ENCODE peak calls at places on chromosomes 4 and X, in nine cellular contexts. One of them, this sample, is unnamed.

GRCh38 chr4:108113229-108113628 is 55.5 kb downstream of the LEF1 start:
- DNase-seq in lower lobe of right lung: no peak
- DNase-seq in IMR-90: no peak
- DNase-seq in heart left ventricle: no peak
- DNase-seq in adrenal gland: peak; percentile 52
- DNase-seq in neural progenitor cell: no peak
- DNase-seq in psoas muscle: no peak
- DNase-seq in NT2/D1: no peak
- DNase-seq in brain microvascular endothelial cell: no peak
- DNase-seq in this sample: no peak

GRCh38 chr4:182736207-182736606 is 181.0 kb downstream of the DCTD start:
- DNase-seq in adrenal gland: no peak
- DNase-seq in heart left ventricle: no peak
- DNase-seq in neural progenitor cell: no peak
- DNase-seq in IMR-90: no peak
- DNase-seq in psoas muscle: no peak
- DNase-seq in NT2/D1: no peak
- DNase-seq in brain microvascular endothelial cell: no peak
- DNase-seq in lower lobe of right lung: no peak
- DNase-seq in this sample: no peak

GRCh38 chr4:81426770-81427604 is 44.7 kb downstream of the RASGEF1B start:
- DNase-seq in brain microvascular endothelial cell: no peak
- DNase-seq in psoas muscle: no peak
- DNase-seq in NT2/D1: no peak
- DNase-seq in lower lobe of right lung: no peak
- DNase-seq in neural progenitor cell: peak; percentile 52
- DNase-seq in IMR-90: peak; percentile 34
- DNase-seq in heart left ventricle: no peak
- DNase-seq in adrenal gland: no peak
- DNase-seq in this sample: no peak

GRCh38 chrX:47776301-47776700 is 60.4 kb upstream of the ZNF81 start:
- DNase-seq in IMR-90: no peak
- DNase-seq in psoas muscle: no peak
- DNase-seq in NT2/D1: no peak
- DNase-seq in brain microvascular endothelial cell: no peak
- DNase-seq in heart left ventricle: no peak
- DNase-seq in adrenal gland: no peak
- DNase-seq in lower lobe of right lung: no peak
- DNase-seq in neural progenitor cell: no peak
- DNase-seq in this sample: no peak

GRCh38 chr4:172202480-172203076 is 389.4 kb downstream of the GALNTL6 start:
- DNase-seq in lower lobe of right lung: no peak
- DNase-seq in heart left ventricle: no peak
- DNase-seq in IMR-90: peak; percentile 18
- DNase-seq in neural progenitor cell: peak; percentile 58
- DNase-seq in NT2/D1: peak; percentile 30
- DNase-seq in brain microvascular endothelial cell: peak; percentile 25
- DNase-seq in adrenal gland: no peak
- DNase-seq in psoas muscle: no peak
- DNase-seq in this sample: peak; percentile 2

GRCh38 chrX:47587091-47587891 is 5.1 kb downstream of the TIMP1 start:
- DNase-seq in adrenal gland: no peak
- DNase-seq in lower lobe of right lung: no peak
- DNase-seq in neural progenitor cell: no peak
- DNase-seq in NT2/D1: no peak
- DNase-seq in brain microvascular endothelial cell: no peak
- DNase-seq in psoas muscle: no peak
- DNase-seq in IMR-90: peak; percentile 27
- DNase-seq in heart left ventricle: no peak
- DNase-seq in this sample: no peak

GRCh38 chr4:48688953-48689352 is 91.1 kb downstream of the FRYL start:
- DNase-seq in brain microvascular endothelial cell: no peak
- DNase-seq in neural progenitor cell: no peak
- DNase-seq in NT2/D1: no peak
- DNase-seq in lower lobe of right lung: no peak
- DNase-seq in adrenal gland: no peak
- DNase-seq in IMR-90: no peak
- DNase-seq in psoas muscle: no peak
- DNase-seq in heart left ventricle: no peak
- DNase-seq in this sample: no peak

GRCh38 chr4:98996056-98996941 is 778 bp downstream of the METAP1 start:
- DNase-seq in NT2/D1: no peak
- DNase-seq in neural progenitor cell: peak; percentile 56
- DNase-seq in IMR-90: peak; percentile 55
- DNase-seq in adrenal gland: peak; percentile 20
- DNase-seq in psoas muscle: no peak
- DNase-seq in lower lobe of right lung: no peak
- DNase-seq in heart left ventricle: no peak
- DNase-seq in brain microvascular endothelial cell: peak; percentile 23
- DNase-seq in this sample: no peak

GRCh38 chr4:168868044-168868855 is 141.8 kb downstream of the CBR4 start:
- DNase-seq in brain microvascular endothelial cell: peak; percentile 73
- DNase-seq in adrenal gland: no peak
- DNase-seq in neural progenitor cell: no peak
- DNase-seq in IMR-90: peak; percentile 95
- DNase-seq in heart left ventricle: no peak
- DNase-seq in psoas muscle: no peak
- DNase-seq in lower lobe of right lung: no peak
- DNase-seq in NT2/D1: no peak
- DNase-seq in this sample: no peak

GRCh38 chr4:6195602-6196319 is 4.6 kb downstream of the JAKMIP1 start:
- DNase-seq in IMR-90: no peak
- DNase-seq in brain microvascular endothelial cell: no peak
- DNase-seq in neural progenitor cell: no peak
- DNase-seq in NT2/D1: no peak
- DNase-seq in lower lobe of right lung: no peak
- DNase-seq in adrenal gland: no peak
- DNase-seq in psoas muscle: no peak
- DNase-seq in heart left ventricle: no peak
- DNase-seq in this sample: no peak

GRCh38 chr4:6196871-6197270 is 3.5 kb downstream of the JAKMIP1 start:
- DNase-seq in IMR-90: no peak
- DNase-seq in brain microvascular endothelial cell: no peak
- DNase-seq in NT2/D1: no peak
- DNase-seq in neural progenitor cell: no peak
- DNase-seq in adrenal gland: no peak
- DNase-seq in lower lobe of right lung: no peak
- DNase-seq in heart left ventricle: no peak
- DNase-seq in psoas muscle: no peak
- DNase-seq in this sample: no peak

GRCh38 chr4:6194458-6195195 is 5.7 kb downstream of the JAKMIP1 start:
- DNase-seq in neural progenitor cell: no peak
- DNase-seq in heart left ventricle: no peak
- DNase-seq in lower lobe of right lung: no peak
- DNase-seq in NT2/D1: no peak
- DNase-seq in psoas muscle: no peak
- DNase-seq in adrenal gland: no peak
- DNase-seq in brain microvascular endothelial cell: no peak
- DNase-seq in IMR-90: no peak
- DNase-seq in this sample: no peak

GRCh38 chr4:6197433-6198174 is 2.7 kb downstream of the JAKMIP1 start:
- DNase-seq in adrenal gland: no peak
- DNase-seq in heart left ventricle: no peak
- DNase-seq in NT2/D1: no peak
- DNase-seq in psoas muscle: no peak
- DNase-seq in brain microvascular endothelial cell: no peak
- DNase-seq in neural progenitor cell: no peak
- DNase-seq in lower lobe of right lung: no peak
- DNase-seq in IMR-90: no peak
- DNase-seq in this sample: no peak

DNA sequence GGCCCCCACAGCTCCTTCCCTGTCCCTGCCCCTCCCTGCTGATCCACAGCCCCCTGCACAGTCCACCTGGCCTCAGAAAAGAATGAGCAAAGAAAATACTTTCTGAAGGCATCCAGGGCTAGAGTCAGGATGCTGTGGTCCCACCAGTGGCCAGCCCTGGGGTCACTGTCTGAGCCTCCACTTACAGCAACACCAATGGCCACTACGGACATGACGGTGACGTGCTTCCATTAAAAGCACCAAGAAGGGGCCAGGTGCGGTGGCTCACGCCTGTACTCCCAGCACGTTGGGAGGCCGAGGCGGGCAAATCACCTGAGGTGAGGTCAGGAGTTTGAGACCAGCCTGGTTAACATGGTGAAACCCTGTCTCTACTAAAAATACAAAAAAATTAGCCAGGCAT is 4.0 kb downstream of the JAKMIP1 start:
- DNase-seq in IMR-90: no peak
- DNase-seq in NT2/D1: no peak
- DNase-seq in adrenal gland: no peak
- DNase-seq in neural progenitor cell: no peak
- DNase-seq in brain microvascular endothelial cell: no peak
- DNase-seq in lower lobe of right lung: no peak
- DNase-seq in heart left ventricle: no peak
- DNase-seq in psoas muscle: no peak
- DNase-seq in this sample: no peak
- H3K27me3 ChIP-seq in IMR-90: peaks cover 38% of the 10 kb centered on the region
- H3K27me3 ChIP-seq in NT2/D1: peaks cover 7% of the 10 kb centered on the region
- H3K27me3 ChIP-seq in adrenal gland: peaks cover 28% of the 10 kb centered on the region
- H3K27me3 ChIP-seq in neural progenitor cell: peaks cover 32% of the 10 kb centered on the region
- H3K27me3 ChIP-seq in brain microvascular endothelial cell: peaks cover 26% of the 10 kb centered on the region
- H3K27me3 ChIP-seq in lower lobe of right lung: peaks cover 65% of the 10 kb centered on the region
- H3K27me3 ChIP-seq in heart left ventricle: peaks cover 48% of the 10 kb centered on the region
- H3K27me3 ChIP-seq in psoas muscle: peaks cover 26% of the 10 kb centered on the region
- H3K27me3 ChIP-seq in this sample: no peaks in the 10 kb centered on the region

GRCh38 chrX:140360284-140360683 is 144.6 kb downstream of the SOX3 start:
- DNase-seq in neural progenitor cell: peak; percentile 8
- DNase-seq in lower lobe of right lung: no peak
- DNase-seq in heart left ventricle: no peak
- DNase-seq in NT2/D1: no peak
- DNase-seq in psoas muscle: no peak
- DNase-seq in brain microvascular endothelial cell: no peak
- DNase-seq in IMR-90: no peak
- DNase-seq in adrenal gland: no peak
- DNase-seq in this sample: no peak

GRCh38 chrX:140355922-140356321 is 148.9 kb downstream of the SOX3 start:
- DNase-seq in NT2/D1: no peak
- DNase-seq in adrenal gland: no peak
- DNase-seq in brain microvascular endothelial cell: no peak
- DNase-seq in lower lobe of right lung: no peak
- DNase-seq in IMR-90: no peak
- DNase-seq in psoas muscle: no peak
- DNase-seq in neural progenitor cell: no peak
- DNase-seq in heart left ventricle: no peak
- DNase-seq in this sample: no peak

DNA sequence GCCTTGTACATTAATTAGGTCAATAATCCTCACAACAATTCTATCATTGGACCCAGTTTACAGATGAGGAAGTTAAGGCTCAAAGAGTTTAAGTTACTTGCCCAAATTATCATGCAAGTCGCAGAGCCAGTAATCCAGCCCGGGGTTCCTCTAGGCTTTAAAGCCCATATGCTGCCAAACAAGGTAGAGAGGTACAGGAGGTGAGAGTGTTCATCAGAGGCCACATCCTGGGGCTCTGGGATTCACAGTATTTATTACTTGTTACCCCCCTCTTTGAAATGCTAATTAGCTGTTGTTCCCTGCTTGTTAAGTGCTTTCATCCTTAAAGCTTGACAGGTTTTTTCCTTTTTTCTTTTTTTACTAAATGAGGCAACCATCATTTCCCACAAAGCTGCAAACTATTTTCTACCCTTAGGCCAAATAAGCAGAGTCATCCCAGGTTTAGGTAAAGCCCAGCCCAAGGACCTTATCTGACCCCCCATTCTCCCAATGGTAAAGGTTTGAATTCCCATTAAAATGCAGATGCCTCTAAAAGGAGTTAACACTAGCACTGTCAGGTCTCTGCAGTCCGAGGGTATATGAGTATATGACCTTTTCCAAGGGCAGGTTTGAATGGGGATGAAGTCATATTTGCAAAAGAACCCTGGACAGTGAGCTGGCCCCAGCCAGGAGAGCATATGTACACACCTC is 150.3 kb downstream of the SOX3 start:
- DNase-seq in heart left ventricle: no peak
- DNase-seq in NT2/D1: peak; percentile 50
- DNase-seq in neural progenitor cell: no peak
- DNase-seq in psoas muscle: no peak
- DNase-seq in brain microvascular endothelial cell: no peak
- DNase-seq in IMR-90: no peak
- DNase-seq in adrenal gland: no peak
- DNase-seq in lower lobe of right lung: no peak
- DNase-seq in this sample: no peak
- H3K27me3 ChIP-seq in heart left ventricle: no peaks in the 10 kb centered on the region
- H3K27me3 ChIP-seq in NT2/D1: peaks cover 32% of the 10 kb centered on the region
- H3K27me3 ChIP-seq in neural progenitor cell: no peaks in the 10 kb centered on the region
- H3K27me3 ChIP-seq in psoas muscle: no peaks in the 10 kb centered on the region
- H3K27me3 ChIP-seq in brain microvascular endothelial cell: no peaks in the 10 kb centered on the region
- H3K27me3 ChIP-seq in IMR-90: no peaks in the 10 kb centered on the region
- H3K27me3 ChIP-seq in adrenal gland: no peaks in the 10 kb centered on the region
- H3K27me3 ChIP-seq in lower lobe of right lung: no peaks in the 10 kb centered on the region
- H3K27me3 ChIP-seq in this sample: no peaks in the 10 kb centered on the region

DNA sequence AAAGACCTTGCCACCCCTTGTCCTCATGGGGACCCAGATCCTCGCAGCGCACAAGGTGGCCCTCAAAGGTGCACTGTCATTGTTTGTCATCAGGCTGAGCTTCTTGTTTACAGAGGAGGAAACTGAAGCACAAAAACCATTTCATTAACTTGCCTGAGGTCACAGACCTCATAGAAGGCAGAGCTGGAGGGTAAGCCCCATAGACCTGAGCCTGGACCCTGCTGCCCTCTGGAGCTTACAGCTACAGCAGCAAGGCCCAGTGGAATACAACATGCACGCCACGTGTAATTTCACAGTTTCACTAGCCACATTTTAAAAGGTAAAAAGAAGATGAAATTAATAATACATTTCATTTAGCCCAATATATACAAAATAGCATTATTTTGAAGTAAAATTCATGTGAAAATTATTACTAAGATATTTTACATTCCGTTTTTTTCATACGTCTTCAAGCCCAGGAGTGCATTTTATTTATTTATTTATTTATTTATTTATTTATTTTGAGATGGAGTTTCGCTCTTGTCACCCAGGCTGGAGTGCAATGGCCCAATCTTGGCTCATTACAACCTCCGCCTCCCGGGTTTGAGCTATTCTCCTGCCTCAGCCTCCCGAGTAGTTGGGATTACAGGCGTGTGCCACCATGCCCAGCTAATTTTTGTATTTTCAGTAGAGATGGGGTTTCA is 8.8 kb downstream of the JAKMIP1 start:
- DNase-seq in heart left ventricle: no peak
- DNase-seq in psoas muscle: no peak
- DNase-seq in NT2/D1: no peak
- DNase-seq in adrenal gland: no peak
- DNase-seq in IMR-90: no peak
- DNase-seq in neural progenitor cell: peak; percentile 17
- DNase-seq in brain microvascular endothelial cell: no peak
- DNase-seq in lower lobe of right lung: no peak
- DNase-seq in this sample: no peak
- H3K27me3 ChIP-seq in heart left ventricle: peaks cover 16% of the 10 kb centered on the region
- H3K27me3 ChIP-seq in psoas muscle: peaks cover 7% of the 10 kb centered on the region
- H3K27me3 ChIP-seq in NT2/D1: no peaks in the 10 kb centered on the region
- H3K27me3 ChIP-seq in adrenal gland: peaks cover 3% of the 10 kb centered on the region
- H3K27me3 ChIP-seq in IMR-90: peaks cover 3% of the 10 kb centered on the region
- H3K27me3 ChIP-seq in neural progenitor cell: no peaks in the 10 kb centered on the region
- H3K27me3 ChIP-seq in brain microvascular endothelial cell: no peaks in the 10 kb centered on the region
- H3K27me3 ChIP-seq in lower lobe of right lung: peaks cover 26% of the 10 kb centered on the region
- H3K27me3 ChIP-seq in this sample: no peaks in the 10 kb centered on the region

DNA sequence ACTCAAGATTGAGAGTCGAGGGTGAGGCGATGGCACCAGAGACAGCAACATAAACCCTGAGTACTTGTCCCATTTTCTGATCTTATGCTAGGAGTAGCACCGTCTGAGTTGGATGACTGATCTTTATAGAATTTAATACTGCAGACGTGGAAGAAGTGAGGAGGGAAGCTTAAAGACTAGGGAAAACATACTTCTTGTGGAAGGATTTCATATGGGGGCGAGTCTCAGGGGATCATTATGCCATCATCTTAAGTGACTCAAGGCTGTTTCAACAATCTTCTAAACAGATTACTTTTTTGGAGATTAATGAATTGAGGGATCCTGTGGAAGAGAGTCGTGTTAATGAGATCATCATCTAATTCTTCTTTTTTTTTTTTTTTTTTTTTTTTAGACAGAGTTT is 17.2 kb upstream of the FAT1 start:
- DNase-seq in NT2/D1: no peak
- DNase-seq in lower lobe of right lung: no peak
- DNase-seq in neural progenitor cell: no peak
- DNase-seq in heart left ventricle: no peak
- DNase-seq in IMR-90: peak; percentile 61
- DNase-seq in adrenal gland: no peak
- DNase-seq in brain microvascular endothelial cell: peak; percentile 44
- DNase-seq in psoas muscle: no peak
- DNase-seq in this sample: no peak
- H3K27me3 ChIP-seq in NT2/D1: no peaks in the 10 kb centered on the region
- H3K27me3 ChIP-seq in lower lobe of right lung: no peaks in the 10 kb centered on the region
- H3K27me3 ChIP-seq in neural progenitor cell: no peaks in the 10 kb centered on the region
- H3K27me3 ChIP-seq in heart left ventricle: no peaks in the 10 kb centered on the region
- H3K27me3 ChIP-seq in IMR-90: no peaks in the 10 kb centered on the region
- H3K27me3 ChIP-seq in adrenal gland: no peaks in the 10 kb centered on the region
- H3K27me3 ChIP-seq in brain microvascular endothelial cell: no peaks in the 10 kb centered on the region
- H3K27me3 ChIP-seq in psoas muscle: no peaks in the 10 kb centered on the region
- H3K27me3 ChIP-seq in this sample: no peaks in the 10 kb centered on the region